ENCODE peak calls at places on chromosomes 4 and X, in six cellular contexts. One of them, this sample, is unnamed.

GRCh38 chr4:74320559-74321118 is 12.4 kb downstream of the EPGN start:
- DNase-seq in CD4-positive, CD25-positive, alpha-beta regulatory T cell: peak
- DNase-seq in GM12892: no peak
- DNase-seq in CD8-positive, alpha-beta memory T cell: no peak
- DNase-seq in H4: peak
- DNase-seq in GM20000: peak
- DNase-seq in this sample: peak

GRCh38 chrX:53317365-53318069 is 36.1 kb upstream of the IQSEC2 start:
- DNase-seq in CD4-positive, CD25-positive, alpha-beta regulatory T cell: peak
- DNase-seq in GM12892: peak
- DNase-seq in CD8-positive, alpha-beta memory T cell: peak
- DNase-seq in H4: peak
- DNase-seq in GM20000: peak
- DNase-seq in this sample: peak

GRCh38 chr4:162234595-162234994 is 70.8 kb upstream of the FSTL5 start:
- DNase-seq in CD4-positive, CD25-positive, alpha-beta regulatory T cell: no peak
- DNase-seq in GM12892: no peak
- DNase-seq in CD8-positive, alpha-beta memory T cell: no peak
- DNase-seq in H4: no peak
- DNase-seq in GM20000: no peak
- DNase-seq in this sample: peak

GRCh38 chr4:71867598-71867997 is 83.7 kb upstream of the GC start:
- DNase-seq in CD4-positive, CD25-positive, alpha-beta regulatory T cell: no peak
- DNase-seq in GM12892: no peak
- DNase-seq in CD8-positive, alpha-beta memory T cell: no peak
- DNase-seq in H4: no peak
- DNase-seq in GM20000: no peak
- DNase-seq in this sample: no peak

GRCh38 chr4:89111833-89112563 is 665 bp downstream of the TIGD2 start:
- DNase-seq in CD4-positive, CD25-positive, alpha-beta regulatory T cell: no peak
- DNase-seq in GM12892: no peak
- DNase-seq in CD8-positive, alpha-beta memory T cell: no peak
- DNase-seq in H4: peak
- DNase-seq in GM20000: no peak
- DNase-seq in this sample: no peak

GRCh38 chr4:147361726-147362125 is 119.2 kb upstream of the EDNRA start:
- DNase-seq in CD4-positive, CD25-positive, alpha-beta regulatory T cell: no peak
- DNase-seq in GM12892: no peak
- DNase-seq in CD8-positive, alpha-beta memory T cell: no peak
- DNase-seq in H4: peak
- DNase-seq in GM20000: no peak
- DNase-seq in this sample: no peak

GRCh38 chr4:141078871-141079270 is 54.4 kb downstream of the RNF150 start:
- DNase-seq in CD4-positive, CD25-positive, alpha-beta regulatory T cell: no peak
- DNase-seq in GM12892: no peak
- DNase-seq in CD8-positive, alpha-beta memory T cell: no peak
- DNase-seq in H4: no peak
- DNase-seq in GM20000: no peak
- DNase-seq in this sample: no peak

GRCh38 chr4:85929926-85930325 is 429.9 kb downstream of the MAPK10 start:
- DNase-seq in CD4-positive, CD25-positive, alpha-beta regulatory T cell: no peak
- DNase-seq in GM12892: no peak
- DNase-seq in CD8-positive, alpha-beta memory T cell: no peak
- DNase-seq in H4: no peak
- DNase-seq in GM20000: no peak
- DNase-seq in this sample: peak

GRCh38 chrX:140141444-140142029 is 176.2 kb upstream of the CXorf66 start:
- DNase-seq in CD4-positive, CD25-positive, alpha-beta regulatory T cell: peak
- DNase-seq in GM12892: no peak
- DNase-seq in CD8-positive, alpha-beta memory T cell: no peak
- DNase-seq in H4: peak
- DNase-seq in GM20000: peak
- DNase-seq in this sample: peak

This sample was measured in Jurkat, Clone E6-1.